ENCODE peak calls at places on chromosomes 5 and 9, in four cellular contexts. B, A, M and H are unnamed samples.

GRCh38 chr5:172707285-172708182 is 63.5 kb downstream of the DUSP1 start:
- DNase-seq in B (peak; percentile 75), M (no peak), A (no peak), H (no peak)

GRCh38 chr5:82023530-82024095 is 51.8 kb downstream of the ATG10 start:
- DNase-seq in B (no peak), A (no peak), M (no peak), H (no peak)

GRCh38 chr5:38473008-38473407 is 83.4 kb downstream of the LIFR start:
- DNase-seq in A (no peak), M (no peak), B (no peak), H (no peak)

GRCh38 chr5:39148983-39149534 is 70.3 kb downstream of the FYB1 start:
- DNase-seq in A (no peak), B (no peak), M (no peak), H (no peak)

GRCh38 chr9:114031948-114032688 is 46.0 kb downstream of the AMBP start:
- DNase-seq in M (no peak), B (no peak), A (no peak), H (no peak)

GRCh38 chr5:75824323-75824722 is 107.1 kb upstream of the POC5 start:
- DNase-seq in B (no peak), M (no peak), A (no peak), H (no peak)

GRCh38 chr5:123810253-123810652 is 298.3 kb downstream of the CSNK1G3 start:
- DNase-seq in A (no peak), B (peak; percentile 67), M (no peak), H (no peak)

GRCh38 chr9:130402645-130403440 is 41.9 kb upstream of the ASS1 start:
- DNase-seq in M (no peak), A (no peak), B (no peak), H (no peak)

GRCh38 chr9:23769307-23769935 is 56.6 kb downstream of the ELAVL2 start:
- DNase-seq in M (no peak), A (no peak), B (no peak), H (no peak)

GRCh38 chr9:22111871-22112247 is 102.8 kb upstream of the CDKN2B start:
- DNase-seq in M (no peak), A (no peak), B (no peak), H (no peak)

GRCh38 chr5:170440771-170441370 is 51.7 kb upstream of the KCNMB1 start:
- DNase-seq in A (no peak), B (no peak), M (no peak), H (no peak)

GRCh38 chr9:72839140-72839539 is 113.7 kb downstream of the ALDH1A1 start:
- DNase-seq in A (no peak), B (no peak), M (no peak), H (no peak)

GRCh38 chr5:59066367-59067163 is 483.7 kb downstream of the RAB3C start:
- DNase-seq in A (no peak), B (no peak), M (no peak), H (no peak)

GRCh38 chr5:109816732-109817131 is 127.0 kb downstream of the MAN2A1 start:
- DNase-seq in A (no peak), M (no peak), B (no peak), H (no peak)

GRCh38 chr5:124341066-124341943 is 405.1 kb downstream of the ZNF608 start:
- DNase-seq in B (no peak), A (no peak), M (no peak), H (no peak)

GRCh38 chr9:129506041-129506440 is 114.9 kb downstream of the C9orf50 start:
- DNase-seq in M (no peak), B (no peak), A (no peak), H (no peak)

GRCh38 chr9:87425202-87425601 is 72.5 kb upstream of the DAPK1 start:
- DNase-seq in B (no peak), A (no peak), M (no peak), H (no peak)

GRCh38 chr5:176682016-176682531 is 34.8 kb downstream of the TSPAN17 start:
- DNase-seq in B (no peak), A (no peak), M (no peak), H (no peak)

GRCh38 chr5:14190194-14191164 is 47.3 kb downstream of the TRIO start:
- DNase-seq in M (no peak), A (no peak), B (no peak), H (no peak)

GRCh38 chr5:138032028-138032571 is 779 bp downstream of the FAM13B start:
- DNase-seq in A (peak; percentile 52), B (no peak), M (peak; percentile 47), H (peak; percentile 82)

GRCh38 chr5:59358005-59358404 is 535.5 kb downstream of the PDE4D start:
- DNase-seq in A (no peak), B (no peak), M (no peak), H (no peak)

GRCh38 chr5:106875591-106876297 is 795.0 kb downstream of the EFNA5 start:
- DNase-seq in A (no peak), B (no peak), M (peak; percentile 42), H (no peak)

GRCh38 chr9:74942801-74943200 is 9.9 kb downstream of the C9orf40 start:
- DNase-seq in B (no peak), M (no peak), A (no peak), H (no peak)

GRCh38 chr9:21681641-21682040 is 120.8 kb upstream of the MTAP start:
- DNase-seq in A (no peak), M (no peak), B (no peak), H (no peak)

GRCh38 chr9:102631559-102631958 is 363.6 kb upstream of the CYLC2 start:
- DNase-seq in M (no peak), A (no peak), B (no peak), H (no peak)

GRCh38 chr9:976805-977360 is 428 bp downstream of the DMRT3 start:
- DNase-seq in A (no peak), B (no peak), M (no peak), H (no peak)

DNA sequence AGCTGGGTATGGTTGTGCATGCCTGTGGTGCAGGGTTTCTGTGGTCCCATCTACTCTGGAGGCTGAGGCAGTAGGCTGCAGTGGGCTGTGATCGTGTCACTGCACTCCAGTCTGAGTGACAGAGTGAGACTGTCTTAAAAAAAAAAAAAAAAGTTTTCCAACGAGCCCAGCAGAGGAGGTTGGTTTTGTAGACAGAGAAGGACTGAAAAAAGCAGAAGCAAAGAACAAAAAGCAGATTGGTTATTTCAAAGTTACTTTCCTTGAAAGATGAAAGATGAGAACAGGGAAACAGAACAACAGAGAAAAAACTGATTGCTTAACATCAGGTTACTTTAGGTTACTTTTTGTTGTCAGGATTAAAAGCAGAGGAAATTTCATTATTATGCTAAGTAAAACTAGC is 78.0 kb downstream of the ANKRD55 start:
- DNase-seq in M (no peak), A (no peak), B (no peak), H (no peak)
- H3K4me1 ChIP-seq in M (no peaks in the 10 kb centered on the region), A (peaks cover 21% of the 10 kb centered on the region), B (peaks cover 59% of the 10 kb centered on the region), H (peaks cover 70% of the 10 kb centered on the region)

GRCh38 chr9:131745611-131746010 is 5.7 kb upstream of the RAPGEF1 start:
- DNase-seq in B (no peak), A (no peak), M (no peak), H (no peak)

GRCh38 chr9:131747352-131747751 is 7.5 kb upstream of the RAPGEF1 start:
- DNase-seq in M (no peak), A (no peak), B (no peak), H (no peak)

GRCh38 chr9:131744171-131744714 is 4.4 kb upstream of the RAPGEF1 start:
- DNase-seq in M (peak; percentile 96), B (peak; percentile 72), A (no peak), H (no peak)

GRCh38 chr9:131743501-131743900 is 3.6 kb upstream of the RAPGEF1 start:
- DNase-seq in B (no peak), M (no peak), A (no peak), H (no peak)

DNA sequence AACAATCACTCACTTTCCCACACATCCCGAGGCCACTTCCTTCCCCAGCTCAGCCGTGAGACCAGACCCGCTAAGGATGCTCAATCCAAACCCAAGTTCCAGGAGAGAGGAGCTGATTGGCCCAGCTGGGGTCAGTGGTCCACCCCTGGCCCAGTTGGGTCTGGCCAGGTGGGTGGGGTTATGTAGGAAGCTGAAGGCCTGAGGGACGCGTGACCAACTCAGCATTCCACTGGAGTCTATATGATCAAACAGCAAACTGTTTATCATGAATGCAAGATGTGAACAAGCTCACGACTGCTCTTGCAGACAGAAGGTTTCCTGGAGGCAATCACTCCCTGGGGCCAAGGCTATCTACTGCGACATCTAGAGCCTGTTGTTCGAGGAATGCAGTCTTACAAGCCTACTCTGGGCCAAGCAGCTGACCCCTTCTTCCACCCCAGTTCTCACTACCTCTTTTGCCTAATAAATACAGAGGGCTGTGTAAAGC is 4.9 kb upstream of the RAPGEF1 start:
- DNase-seq in M (no peak), A (no peak), B (peak; percentile 82), H (no peak)
- H3K4me1 ChIP-seq in M (peaks cover 4% of the 10 kb centered on the region), A (peaks cover 24% of the 10 kb centered on the region), B (peaks cover 10% of the 10 kb centered on the region), H (no peaks in the 10 kb centered on the region)

GRCh38 chr9:16347886-16348285 is 522.6 kb downstream of the BNC2 start:
- DNase-seq in B (no peak), M (no peak), A (no peak), H (no peak)

GRCh38 chr9:16356196-16356765 is 514.2 kb downstream of the BNC2 start:
- DNase-seq in M (no peak), A (no peak), B (no peak), H (no peak)

GRCh38 chr9:16352232-16352631 is 518.2 kb downstream of the BNC2 start:
- DNase-seq in A (no peak), M (no peak), B (no peak), H (no peak)

GRCh38 chr9:16348531-16348930 is 521.9 kb downstream of the BNC2 start:
- DNase-seq in B (no peak), M (no peak), A (no peak), H (no peak)

DNA sequence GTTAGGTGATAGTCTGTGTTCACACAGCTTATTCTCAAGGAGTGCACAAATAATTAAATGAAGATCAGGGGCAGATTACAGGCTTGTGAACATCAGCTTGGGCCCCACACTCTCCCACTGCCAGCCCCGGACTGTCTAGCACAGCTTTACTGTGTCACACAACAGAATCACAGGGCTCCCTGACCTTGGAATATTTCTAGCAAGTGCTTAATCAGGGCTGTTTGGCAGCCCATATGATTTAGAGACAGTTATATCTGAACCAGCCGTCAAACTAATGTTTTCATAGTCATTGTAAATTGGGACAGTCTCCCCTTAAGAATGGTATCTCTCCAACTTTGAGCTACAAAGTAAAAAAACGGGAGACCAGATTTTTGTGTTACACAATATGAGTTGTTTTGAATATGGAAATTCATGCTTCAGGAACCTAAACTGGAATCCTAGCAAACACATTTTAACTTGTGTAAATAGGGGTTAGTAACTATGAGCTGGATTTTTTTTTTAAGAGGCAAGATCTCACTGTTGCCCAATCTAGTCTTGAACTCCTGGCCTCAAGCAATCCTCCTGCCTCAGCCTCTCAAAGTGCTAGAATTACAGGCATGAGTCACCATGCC is 517.6 kb downstream of the BNC2 start:
- DNase-seq in B (no peak), A (no peak), M (no peak), H (no peak)
- H3K4me1 ChIP-seq in B (no peaks in the 10 kb centered on the region), A (no peaks in the 10 kb centered on the region), M (no peaks in the 10 kb centered on the region), H (no peaks in the 10 kb centered on the region)

GRCh38 chr9:89732952-89733349 is 128.1 kb downstream of the GADD45G start:
- DNase-seq in B (no peak), A (no peak), M (no peak), H (no peak)
- H3K4me1 ChIP-seq in B (peaks cover 12% of the 10 kb centered on the region), A (peaks cover 3% of the 10 kb centered on the region), M (peaks cover 23% of the 10 kb centered on the region), H (peaks cover 21% of the 10 kb centered on the region)